ENCODE peak calls at places on chromosomes 3 and 15, in nine cellular contexts. T, M, N, W, S, F, A, Y and Q are unnamed samples.

GRCh38 chr15:70521576-70522322 is 241.6 kb downstream of the UACA start:
- DNase-seq in F (peak), T (no peak), N (no peak), A (peak), S (no peak), Y (no peak), W (peak), M (no peak), Q (no peak)

GRCh38 chr3:169662215-169663070 is 1.1 kb downstream of the MECOM start:
- DNase-seq in N (no peak), T (no peak), Y (peak), F (peak), A (peak), W (peak), M (no peak), S (no peak), Q (peak)

GRCh38 chr3:53109822-53110771 is 20.1 kb downstream of the RFT1 start:
- DNase-seq in N (peak), Y (peak), W (peak), S (peak), M (peak), A (peak), F (peak), T (no peak), Q (peak)

GRCh38 chr3:71064976-71065763 is 518.4 kb downstream of the FOXP1 start:
- DNase-seq in Y (peak), A (peak), S (peak), W (peak), F (peak), N (no peak), M (no peak), T (peak), Q (peak)

GRCh38 chr15:40279437-40280141 is 3.3 kb downstream of the ANKRD63 start:
- DNase-seq in M (no peak), W (peak), F (peak), Y (peak), A (peak), T (peak), S (peak), N (no peak), Q (peak)

GRCh38 chr3:178434206-178434805 is 101.9 kb upstream of the KCNMB2 start:
- DNase-seq in S (no peak), T (no peak), N (no peak), M (no peak), W (no peak), F (no peak), Y (peak), A (no peak), Q (no peak)

GRCh38 chr3:35929158-35929557 is 289.8 kb downstream of the ARPP21 start:
- DNase-seq in A (no peak), W (no peak), M (no peak), S (no peak), Y (peak), T (no peak), F (no peak), N (no peak), Q (no peak)

GRCh38 chr15:40782609-40783227 is 12.9 kb downstream of the C15orf62 start:
- DNase-seq in A (peak), M (no peak), W (peak), N (no peak), T (peak), S (no peak), F (peak), Y (peak), Q (peak)

GRCh38 chr15:70361891-70362290 is 264.2 kb upstream of the TLE3 start:
- DNase-seq in Y (no peak), S (no peak), T (no peak), N (no peak), A (no peak), W (peak), M (no peak), F (no peak), Q (no peak)

GRCh38 chr15:67945951-67946700 is 106.3 kb upstream of the RNU6-1 start:
- DNase-seq in W (no peak), F (peak), S (no peak), T (no peak), Y (peak), N (no peak), M (no peak), A (no peak), Q (no peak)

GRCh38 chr3:161347726-161348125 is 23.6 kb downstream of the SPTSSB start:
- DNase-seq in F (no peak), N (no peak), T (no peak), M (no peak), A (no peak), Y (no peak), W (no peak), S (no peak), Q (no peak)

GRCh38 chr15:48800811-48801460 is 9.9 kb downstream of the CEP152 start:
- DNase-seq in M (no peak), Y (no peak), A (no peak), F (no peak), W (no peak), N (no peak), S (no peak), T (no peak), Q (no peak)

GRCh38 chr15:100779331-100780207 is 100.1 kb upstream of the ALDH1A3 start:
- DNase-seq in T (no peak), W (peak), Y (no peak), M (no peak), S (peak), A (no peak), F (peak), N (no peak), Q (peak)

GRCh38 chr3:119950666-119951325 is 143.5 kb downstream of the GSK3B start:
- DNase-seq in Y (no peak), M (no peak), N (no peak), T (no peak), W (no peak), F (no peak), A (no peak), S (no peak), Q (no peak)

GRCh38 chr15:95911570-95912279 is 418.8 kb upstream of the NR2F2 start:
- DNase-seq in A (no peak), F (peak), M (no peak), W (no peak), T (no peak), N (no peak), Y (peak), S (no peak), Q (no peak)

GRCh38 chr3:140023616-140024530 is 88.9 kb downstream of the CLSTN2 start:
- DNase-seq in Y (no peak), T (no peak), N (no peak), S (no peak), M (no peak), F (no peak), W (peak), A (peak), Q (no peak)

GRCh38 chr3:57275393-57275792 is 17.1 kb downstream of the ASB14 start:
- DNase-seq in F (no peak), S (no peak), M (no peak), N (no peak), T (no peak), W (no peak), Y (no peak), A (no peak), Q (no peak)

GRCh38 chr3:32850226-32850625 is 32.4 kb downstream of the TRIM71 start:
- DNase-seq in A (no peak), Y (no peak), W (no peak), F (no peak), T (no peak), M (no peak), N (no peak), S (no peak), Q (no peak)

GRCh38 chr3:149879872-149880271 is 66.9 kb downstream of the RNF13 start:
- DNase-seq in Y (peak), N (no peak), S (peak), W (peak), M (peak), A (peak), F (peak), T (no peak), Q (peak)

GRCh38 chr3:17539436-17539835 is 203.0 kb downstream of the TBC1D5 start:
- DNase-seq in S (no peak), Y (peak), M (no peak), W (no peak), T (no peak), A (no peak), F (no peak), N (no peak), Q (no peak)

GRCh38 chr15:33008284-33009011 is 186.1 kb downstream of the FMN1 start:
- DNase-seq in N (no peak), Y (no peak), M (peak), F (no peak), T (no peak), S (no peak), W (no peak), A (no peak), Q (no peak)

GRCh38 chr15:47366884-47367283 is 350.4 kb upstream of the SEMA6D start:
- DNase-seq in Y (no peak), N (no peak), F (no peak), M (no peak), A (no peak), T (no peak), W (no peak), S (no peak), Q (no peak)

GRCh38 chr3:124168271-124168670 is 176.3 kb upstream of the ROPN1 start:
- DNase-seq in S (no peak), F (no peak), T (no peak), Y (no peak), A (no peak), N (no peak), W (no peak), M (peak), Q (no peak)

GRCh38 chr3:55701997-55702396 is 214.9 kb upstream of the WNT5A start:
- DNase-seq in T (no peak), S (no peak), F (no peak), N (no peak), A (no peak), M (no peak), W (no peak), Y (no peak), Q (no peak)
- H3K4me3 ChIP-seq in T (no peak), S (no peak), F (no peak), N (no peak), A (no peak), M (no peak), W (no peak), Y (no peak), Q (no peak)

GRCh38 chr15:34588046-34588674 is 4.7 kb upstream of the GOLGA8B start:
- DNase-seq in M (peak), A (peak), F (peak), W (no peak), T (peak), N (no peak), Y (peak), S (peak), Q (peak)
- H3K4me3 ChIP-seq in M (peak), A (peak), F (peak), W (no peak), T (peak), N (no peak), Y (no peak), S (no peak), Q (no peak)

GRCh38 chr3:105850593-105850992 is 18.2 kb downstream of the CBLB start:
- DNase-seq in A (no peak), N (no peak), M (no peak), T (no peak), W (no peak), S (no peak), F (no peak), Y (no peak), Q (no peak)
- H3K4me3 ChIP-seq in A (no peak), N (no peak), M (no peak), T (no peak), W (no peak), S (no peak), F (no peak), Y (no peak), Q (no peak)

DNA sequence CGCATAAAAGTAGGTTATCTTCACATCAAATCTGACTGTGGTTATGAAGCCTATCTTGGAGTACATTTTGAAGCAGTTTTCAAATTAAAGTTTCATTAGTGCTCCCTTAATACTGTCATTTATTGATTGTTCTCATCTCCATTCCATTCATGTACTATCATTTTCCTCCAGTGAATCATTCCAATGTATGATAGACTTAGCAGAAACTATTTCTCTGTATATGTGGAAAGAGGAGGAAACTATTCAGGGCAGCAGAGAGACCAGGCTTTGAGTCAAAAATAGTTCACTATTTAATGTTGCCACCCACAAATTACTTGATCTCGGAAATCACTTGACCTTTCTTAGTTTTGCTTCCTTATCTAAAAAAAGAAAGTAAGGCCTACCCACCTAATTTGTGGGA is 610.5 kb upstream of the ZNF385D start:
- DNase-seq in S (no peak), T (no peak), W (no peak), Y (no peak), N (no peak), F (no peak), A (no peak), M (peak), Q (no peak)
- H3K4me3 ChIP-seq in S (no peak), T (no peak), W (no peak), Y (no peak), N (no peak), F (no peak), A (no peak), M (no peak), Q (no peak)

DNA sequence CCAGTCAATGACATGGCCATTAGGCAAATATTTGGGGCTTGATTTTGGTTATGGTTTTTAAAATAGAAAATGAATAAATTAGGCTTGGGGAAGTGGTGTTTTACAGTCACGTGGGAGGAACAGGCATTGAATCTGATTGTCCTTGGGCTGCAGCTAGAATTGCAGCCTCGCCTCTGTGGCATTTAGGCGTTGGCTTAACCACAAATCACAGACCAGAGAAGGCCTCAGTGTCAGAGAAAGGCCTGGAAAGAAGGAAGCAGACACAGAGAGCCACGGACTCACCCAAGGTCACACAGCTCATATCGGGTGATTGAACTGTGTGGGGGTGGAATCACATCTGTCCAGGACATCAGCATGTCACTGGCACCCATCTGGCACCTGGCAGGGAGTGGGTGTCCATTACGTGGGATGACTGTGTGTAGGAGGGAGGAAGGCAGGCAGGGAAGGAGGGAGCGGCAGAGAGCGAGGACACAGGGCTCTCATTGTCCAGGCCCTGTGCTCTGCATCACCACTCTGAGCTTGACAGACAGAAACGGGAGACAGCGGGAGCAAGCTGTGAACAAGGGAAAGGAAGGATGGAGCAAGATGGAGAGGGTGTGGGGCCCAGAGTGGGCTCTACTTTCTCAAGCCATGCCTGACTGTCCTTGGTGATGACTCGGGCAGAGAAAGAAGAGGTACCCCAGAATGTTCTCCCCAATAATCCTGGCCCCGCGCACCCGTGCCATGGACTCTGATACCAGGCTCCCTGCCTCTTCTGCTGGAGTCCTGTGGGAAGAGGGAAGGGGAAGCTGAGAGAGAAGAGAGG is 186.4 kb downstream of the FAM43A start:
- DNase-seq in F (peak), W (peak), S (no peak), N (no peak), M (peak), Y (peak), A (no peak), T (no peak), Q (no peak)
- H3K4me3 ChIP-seq in F (no peak), W (no peak), S (no peak), N (no peak), M (no peak), Y (no peak), A (no peak), T (no peak), Q (no peak)

DNA sequence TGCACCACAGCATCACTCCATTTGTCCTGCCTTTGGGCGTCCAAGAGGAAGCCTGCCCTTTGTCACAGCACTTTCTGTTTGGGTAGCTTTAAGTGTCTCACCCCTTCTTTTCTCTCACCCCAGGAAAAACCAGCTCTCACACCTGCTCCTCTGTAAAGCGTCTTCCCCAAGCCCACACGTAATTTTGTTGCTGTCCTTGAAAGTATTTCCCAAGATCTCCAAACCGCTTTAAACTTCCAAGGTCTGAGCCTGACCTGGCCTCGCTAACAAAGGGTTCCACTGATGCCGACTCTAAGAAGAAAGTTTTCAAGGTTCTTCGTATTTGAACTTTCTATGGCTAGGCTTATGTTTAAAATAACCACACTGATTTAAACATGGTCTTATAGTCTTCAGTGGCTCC is 5.3 kb downstream of the ABHD2 start:
- DNase-seq in N (no peak), S (no peak), Y (no peak), T (no peak), F (no peak), W (no peak), A (no peak), M (no peak), Q (no peak)
- H3K4me3 ChIP-seq in N (no peak), S (no peak), Y (no peak), T (no peak), F (no peak), W (no peak), A (no peak), M (no peak), Q (no peak)

DNA sequence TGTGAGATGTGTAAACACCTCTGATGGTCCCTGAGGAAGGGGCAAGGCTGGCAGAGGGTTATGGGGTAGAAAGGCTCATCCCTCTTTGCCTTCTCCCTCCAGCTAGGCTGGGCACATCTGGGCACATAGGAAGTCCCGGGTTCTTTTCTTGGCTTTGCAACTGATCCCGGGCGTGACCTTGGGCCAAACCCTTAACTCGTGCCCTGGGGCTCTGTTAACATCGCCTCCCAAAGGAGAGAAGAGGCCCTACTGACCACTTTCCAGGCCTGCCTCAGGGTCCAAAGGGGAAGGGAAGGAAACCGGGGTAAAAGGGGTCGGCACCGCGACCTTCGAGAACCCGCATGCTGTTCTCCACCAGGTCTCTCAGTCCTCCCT is 549 bp downstream of the C3orf18 start:
- DNase-seq in Y (no peak), M (no peak), A (no peak), N (no peak), W (no peak), T (no peak), F (no peak), S (no peak), Q (no peak)
- H3K4me3 ChIP-seq in Y (peak), M (peak), A (peak), N (peak), W (no peak), T (peak), F (peak), S (peak), Q (peak)

DNA sequence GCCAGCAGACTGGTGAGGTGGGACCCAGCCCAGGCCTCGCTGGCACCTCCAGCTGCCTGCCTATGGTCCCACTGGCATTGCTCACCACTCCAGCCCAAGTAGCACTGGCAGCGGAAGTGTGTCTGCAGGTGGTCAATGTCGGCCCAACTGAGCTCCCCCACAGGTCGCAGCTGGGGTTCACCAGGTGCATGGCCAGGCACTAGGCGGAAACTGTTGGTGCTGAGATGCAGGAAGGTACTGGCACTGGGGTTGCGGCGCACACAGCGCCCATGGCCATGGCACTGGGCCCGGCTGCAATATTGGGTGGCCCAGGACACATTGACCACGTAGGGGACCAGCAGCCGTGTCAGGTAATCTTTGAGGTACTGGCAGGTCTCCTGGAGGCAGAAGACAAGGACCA is 4.4 kb downstream of the HYAL2 start:
- DNase-seq in T (no peak), Y (no peak), W (no peak), S (no peak), M (no peak), F (no peak), N (no peak), A (no peak), Q (no peak)
- H3K4me3 ChIP-seq in T (no peak), Y (no peak), W (no peak), S (no peak), M (no peak), F (no peak), N (no peak), A (peak), Q (peak)

DNA sequence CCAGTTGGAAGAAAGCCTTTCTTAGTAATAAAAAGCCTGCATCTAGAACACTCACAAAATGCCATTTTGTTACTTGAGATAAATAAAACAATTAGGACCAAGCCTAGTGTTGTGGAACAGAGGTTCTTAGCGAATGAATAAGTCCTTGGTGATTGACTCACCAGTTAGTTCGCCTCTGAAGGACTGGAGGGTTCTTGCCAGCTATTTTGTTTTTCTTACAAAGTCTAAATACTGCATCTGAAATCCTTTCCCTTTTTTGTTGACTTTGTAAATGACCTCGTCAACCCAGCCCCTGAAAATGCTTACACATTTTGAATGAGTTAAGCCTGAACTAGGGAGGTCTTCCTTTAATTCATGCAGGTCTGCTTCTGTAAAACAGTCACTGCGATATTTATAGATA is 45.1 kb upstream of the SACM1L start:
- DNase-seq in M (peak), Y (no peak), T (no peak), W (no peak), F (no peak), S (no peak), A (no peak), N (no peak), Q (no peak)
- H3K4me3 ChIP-seq in M (no peak), Y (no peak), T (no peak), W (no peak), F (no peak), S (no peak), A (no peak), N (no peak), Q (no peak)

GRCh38 chr3:62109534-62109933 is 263.8 kb downstream of the FEZF2 start:
- DNase-seq in W (no peak), T (no peak), A (no peak), Y (peak), F (peak), S (no peak), N (no peak), M (peak), Q (no peak)
- H3K4me3 ChIP-seq in W (no peak), T (no peak), A (no peak), Y (no peak), F (no peak), S (no peak), N (no peak), M (no peak), Q (no peak)